ENCODE peak calls at places on chromosomes 4 and X, in five cellular contexts. One of them, this sample, is unnamed.

GRCh38 chrX:1400731-1401471 is 9.0 kb upstream of the SLC25A6 start:
- DNase-seq in upper lobe of right lung: peak; percentile 27
- DNase-seq in colonic mucosa: no peak
- DNase-seq in CD8-positive, alpha-beta T cell: no peak
- DNase-seq in mucosa of descending colon: no peak
- DNase-seq in this sample: peak; percentile 52

GRCh38 chrX:153377727-153378126 is 23.4 kb downstream of the PNMA6E start:
- DNase-seq in upper lobe of right lung: no peak
- DNase-seq in CD8-positive, alpha-beta T cell: no peak
- DNase-seq in mucosa of descending colon: no peak
- DNase-seq in colonic mucosa: no peak
- DNase-seq in this sample: no peak

GRCh38 chrX:44314259-44314734 is 29.2 kb downstream of the EFHC2 start:
- DNase-seq in colonic mucosa: peak; percentile 31
- DNase-seq in mucosa of descending colon: peak; percentile 11
- DNase-seq in CD8-positive, alpha-beta T cell: no peak
- DNase-seq in upper lobe of right lung: no peak
- DNase-seq in this sample: peak; percentile 79

GRCh38 chr4:147326581-147326980 is 154.3 kb upstream of the EDNRA start:
- DNase-seq in mucosa of descending colon: no peak
- DNase-seq in colonic mucosa: no peak
- DNase-seq in upper lobe of right lung: no peak
- DNase-seq in CD8-positive, alpha-beta T cell: no peak
- DNase-seq in this sample: no peak

GRCh38 chrX:154478728-154479622 is at the start of gene LAGE3:
- DNase-seq in CD8-positive, alpha-beta T cell: peak; percentile 98
- DNase-seq in mucosa of descending colon: peak; percentile 94
- DNase-seq in colonic mucosa: peak; percentile 96
- DNase-seq in upper lobe of right lung: peak; percentile 96
- DNase-seq in this sample: peak; percentile 97

GRCh38 chrX:153708415-153708814 is 15.8 kb downstream of the BCAP31 start:
- DNase-seq in upper lobe of right lung: peak; percentile 78
- DNase-seq in mucosa of descending colon: peak; percentile 78
- DNase-seq in CD8-positive, alpha-beta T cell: no peak
- DNase-seq in colonic mucosa: peak; percentile 83
- DNase-seq in this sample: peak; percentile 81

GRCh38 chr4:87410669-87411068 is 11.7 kb upstream of the NUDT9 start:
- DNase-seq in mucosa of descending colon: no peak
- DNase-seq in upper lobe of right lung: no peak
- DNase-seq in colonic mucosa: no peak
- DNase-seq in CD8-positive, alpha-beta T cell: no peak
- DNase-seq in this sample: no peak

GRCh38 chr4:80385397-80386280 is 50.1 kb downstream of the CFAP299 start:
- DNase-seq in upper lobe of right lung: peak; percentile 56
- DNase-seq in mucosa of descending colon: no peak
- DNase-seq in CD8-positive, alpha-beta T cell: no peak
- DNase-seq in colonic mucosa: no peak
- DNase-seq in this sample: no peak

GRCh38 chr4:40530961-40531635 is 98.6 kb downstream of the RBM47 start:
- DNase-seq in upper lobe of right lung: no peak
- DNase-seq in colonic mucosa: peak; percentile 89
- DNase-seq in mucosa of descending colon: peak; percentile 84
- DNase-seq in CD8-positive, alpha-beta T cell: no peak
- DNase-seq in this sample: no peak

GRCh38 chr4:189178125-189178746 is 762.4 kb upstream of the FRG1 start:
- DNase-seq in upper lobe of right lung: no peak
- DNase-seq in colonic mucosa: no peak
- DNase-seq in mucosa of descending colon: no peak
- DNase-seq in CD8-positive, alpha-beta T cell: no peak
- DNase-seq in this sample: no peak
- H3K9me3 ChIP-seq in upper lobe of right lung: no peaks in the 10 kb centered on the region
- H3K9me3 ChIP-seq in colonic mucosa: no peaks in the 10 kb centered on the region
- H3K9me3 ChIP-seq in mucosa of descending colon: no peaks in the 10 kb centered on the region
- H3K9me3 ChIP-seq in CD8-positive, alpha-beta T cell: no peaks in the 10 kb centered on the region
- H3K9me3 ChIP-seq in this sample: no peaks in the 10 kb centered on the region

GRCh38 chr4:143393195-143393594 is 56.5 kb downstream of the GAB1 start:
- DNase-seq in mucosa of descending colon: no peak
- DNase-seq in upper lobe of right lung: no peak
- DNase-seq in CD8-positive, alpha-beta T cell: no peak
- DNase-seq in colonic mucosa: no peak
- DNase-seq in this sample: no peak
- H3K4me3 ChIP-seq in mucosa of descending colon: no peak overlapping the region
- H3K4me3 ChIP-seq in upper lobe of right lung: no peak overlapping the region
- H3K4me3 ChIP-seq in CD8-positive, alpha-beta T cell: no peak overlapping the region
- H3K4me3 ChIP-seq in colonic mucosa: no peak overlapping the region
- H3K4me3 ChIP-seq in this sample: no peak overlapping the region

DNA sequence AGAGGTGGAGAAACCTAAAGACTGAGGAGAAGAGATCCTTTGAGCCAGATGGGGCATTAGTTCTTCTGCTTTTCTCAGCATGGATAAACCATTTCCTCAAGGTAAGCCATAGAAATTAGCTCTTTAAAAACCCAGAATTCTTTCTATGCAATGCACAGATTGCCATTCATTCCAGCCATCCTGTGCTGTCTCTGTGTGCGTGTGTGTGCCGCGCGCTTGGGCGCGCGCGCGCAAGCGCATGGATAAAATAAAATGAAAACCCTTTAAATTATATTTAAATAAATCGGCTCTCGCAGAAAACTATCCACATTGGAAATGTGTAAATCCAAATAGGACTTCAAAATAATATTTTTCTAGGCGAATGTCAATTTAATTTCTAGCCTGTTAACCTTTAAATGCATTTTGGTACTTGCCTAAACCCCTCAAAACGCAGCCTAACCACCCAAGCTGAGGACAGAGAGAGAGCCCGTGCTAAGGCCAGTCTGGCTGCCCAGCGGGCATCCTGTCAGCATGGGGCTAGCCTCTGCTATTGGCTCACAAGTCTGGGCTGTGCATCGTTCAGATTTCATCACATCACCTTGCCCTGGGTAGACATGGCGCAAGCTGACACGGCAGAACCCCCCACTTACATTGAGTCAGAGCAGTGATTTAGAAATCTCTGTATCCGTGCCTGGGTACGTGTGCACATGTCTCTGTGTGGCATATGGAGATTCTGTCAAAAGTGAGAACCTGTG is 112.9 kb upstream of the VAMP7 start:
- DNase-seq in CD8-positive, alpha-beta T cell: no peak
- DNase-seq in upper lobe of right lung: no peak
- DNase-seq in mucosa of descending colon: no peak
- DNase-seq in colonic mucosa: no peak
- DNase-seq in this sample: peak; percentile 54
- H3K9me3 ChIP-seq in CD8-positive, alpha-beta T cell: no peaks in the 10 kb centered on the region
- H3K9me3 ChIP-seq in upper lobe of right lung: no peaks in the 10 kb centered on the region
- H3K9me3 ChIP-seq in mucosa of descending colon: no peaks in the 10 kb centered on the region
- H3K9me3 ChIP-seq in colonic mucosa: no peaks in the 10 kb centered on the region
- H3K9me3 ChIP-seq in this sample: no peaks in the 10 kb centered on the region

DNA sequence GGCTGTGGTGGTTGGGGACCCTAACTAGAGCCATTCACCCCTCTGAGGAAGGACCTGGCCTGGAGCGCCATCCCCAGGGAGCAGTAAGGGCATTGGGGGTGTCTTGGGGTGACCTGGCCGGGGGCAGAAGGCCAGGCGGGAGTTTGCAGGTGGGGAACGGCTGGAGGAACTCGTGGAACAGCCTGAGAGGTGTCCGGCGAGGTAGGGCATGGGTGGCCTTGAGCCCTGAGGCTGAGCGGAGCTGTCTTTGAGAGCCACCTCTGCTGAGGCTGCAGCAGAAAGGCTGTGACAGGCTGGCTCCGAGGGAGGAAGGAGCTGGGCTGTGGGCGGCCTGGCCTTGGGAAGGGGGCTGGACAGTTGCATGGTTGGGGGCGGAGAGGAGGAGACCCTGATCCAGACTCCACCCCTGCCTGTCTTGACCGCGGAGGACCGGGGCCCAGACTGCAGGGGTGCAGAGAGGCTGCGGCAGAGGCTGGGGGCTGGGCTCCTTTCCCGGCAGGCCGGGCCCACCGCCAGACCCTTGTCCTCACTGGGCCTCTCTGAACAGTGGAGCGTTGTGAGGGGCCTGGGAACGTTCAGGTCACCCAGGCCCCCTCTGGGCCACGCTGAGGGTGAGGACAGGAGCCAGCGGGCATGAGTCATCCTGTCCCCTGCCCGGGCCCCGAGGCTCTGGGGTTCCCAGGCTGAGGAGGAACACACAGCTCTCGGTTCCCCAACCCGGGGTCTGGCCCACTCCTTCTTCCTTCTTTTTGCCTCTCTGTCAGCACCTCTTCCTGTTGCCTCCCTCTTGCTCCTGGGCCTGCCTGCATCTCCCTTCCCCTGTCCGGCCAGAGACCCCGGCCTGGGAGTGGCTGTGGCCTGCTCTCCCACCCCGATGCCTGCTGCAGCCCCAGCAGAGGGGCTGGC is 8.1 kb downstream of the SH3BP2 start:
- DNase-seq in CD8-positive, alpha-beta T cell: no peak
- DNase-seq in upper lobe of right lung: peak; percentile 90
- DNase-seq in colonic mucosa: peak; percentile 56
- DNase-seq in mucosa of descending colon: peak; percentile 48
- DNase-seq in this sample: peak; percentile 95
- H3K4me3 ChIP-seq in CD8-positive, alpha-beta T cell: no peak overlapping the region
- H3K4me3 ChIP-seq in upper lobe of right lung: peak overlapping the region; percentile 43
- H3K4me3 ChIP-seq in colonic mucosa: no peak overlapping the region
- H3K4me3 ChIP-seq in mucosa of descending colon: no peak overlapping the region
- H3K4me3 ChIP-seq in this sample: peak overlapping the region; percentile 37

DNA sequence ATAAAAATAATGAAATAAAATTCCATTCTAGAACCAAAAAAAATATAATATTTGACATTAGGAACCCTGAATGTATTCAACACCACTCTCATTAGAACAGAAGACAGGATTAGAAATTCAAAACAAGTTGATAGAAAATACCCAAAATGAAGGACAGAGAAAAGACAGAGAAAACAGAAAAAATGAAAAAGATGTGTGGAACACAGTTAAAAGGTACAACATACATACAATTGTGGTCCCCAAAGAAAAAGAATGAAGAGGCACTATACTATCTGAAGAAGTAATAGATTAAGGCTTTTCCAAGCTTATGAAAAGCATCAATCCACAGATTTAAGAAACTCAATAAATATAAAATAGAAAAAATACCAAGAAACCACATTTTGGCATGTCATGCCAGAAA is 16.4 kb downstream of the ANKRD50 start:
- DNase-seq in mucosa of descending colon: no peak
- DNase-seq in colonic mucosa: no peak
- DNase-seq in CD8-positive, alpha-beta T cell: no peak
- DNase-seq in upper lobe of right lung: no peak
- DNase-seq in this sample: no peak
- H3K9me3 ChIP-seq in mucosa of descending colon: peaks cover 6% of the 10 kb centered on the region
- H3K9me3 ChIP-seq in colonic mucosa: no peaks in the 10 kb centered on the region
- H3K9me3 ChIP-seq in CD8-positive, alpha-beta T cell: no peaks in the 10 kb centered on the region
- H3K9me3 ChIP-seq in upper lobe of right lung: no peaks in the 10 kb centered on the region
- H3K9me3 ChIP-seq in this sample: peaks cover 16% of the 10 kb centered on the region

GRCh38 chr4:2812600-2812932 is 19.7 kb downstream of the SH3BP2 start:
- DNase-seq in upper lobe of right lung: no peak
- DNase-seq in CD8-positive, alpha-beta T cell: no peak
- DNase-seq in colonic mucosa: no peak
- DNase-seq in mucosa of descending colon: no peak
- DNase-seq in this sample: no peak
- H3K4me3 ChIP-seq in upper lobe of right lung: peak overlapping the region; percentile 62
- H3K4me3 ChIP-seq in CD8-positive, alpha-beta T cell: peak overlapping the region; percentile 85
- H3K4me3 ChIP-seq in colonic mucosa: peak overlapping the region; percentile 24
- H3K4me3 ChIP-seq in mucosa of descending colon: no peak overlapping the region
- H3K4me3 ChIP-seq in this sample: peak overlapping the region; percentile 87

DNA sequence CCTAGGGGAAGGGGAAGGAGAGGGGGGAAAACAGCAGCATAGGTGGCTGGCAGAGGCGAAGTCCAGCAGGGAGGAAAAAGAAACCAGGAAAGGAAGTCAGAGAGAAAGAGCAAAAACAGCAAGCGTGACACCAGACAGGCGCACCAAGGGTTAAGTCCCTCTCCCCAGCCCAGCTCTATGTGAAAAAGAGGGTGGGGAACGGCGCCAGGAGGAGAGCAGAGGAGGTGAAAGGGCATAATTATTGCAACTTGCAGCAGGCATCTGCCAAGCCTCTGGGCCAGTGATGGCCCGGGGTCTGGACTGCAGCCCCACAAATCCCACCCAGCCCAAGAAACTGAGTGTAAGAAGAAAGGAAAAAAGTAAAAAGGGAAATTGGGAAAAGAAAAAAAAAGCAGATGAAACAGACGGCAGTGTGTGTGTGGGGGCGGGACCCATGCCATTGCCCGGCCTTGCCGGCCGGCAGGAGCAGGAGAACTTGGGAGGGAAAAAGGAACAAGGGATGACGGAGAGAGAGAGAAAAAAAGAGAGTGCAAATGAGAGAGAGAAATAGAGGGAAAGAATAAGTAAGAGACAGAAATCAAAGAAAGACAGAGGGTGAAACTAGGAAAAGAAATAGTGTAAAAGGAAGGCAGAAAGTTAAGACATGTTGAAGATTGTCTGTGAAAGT is 14.1 kb upstream of the RHOXF2 start:
- DNase-seq in CD8-positive, alpha-beta T cell: no peak
- DNase-seq in mucosa of descending colon: no peak
- DNase-seq in colonic mucosa: no peak
- DNase-seq in upper lobe of right lung: no peak
- DNase-seq in this sample: no peak
- H3K9me3 ChIP-seq in CD8-positive, alpha-beta T cell: no peaks in the 10 kb centered on the region
- H3K9me3 ChIP-seq in mucosa of descending colon: no peaks in the 10 kb centered on the region
- H3K9me3 ChIP-seq in colonic mucosa: no peaks in the 10 kb centered on the region
- H3K9me3 ChIP-seq in upper lobe of right lung: no peaks in the 10 kb centered on the region
- H3K9me3 ChIP-seq in this sample: peaks cover 16% of the 10 kb centered on the region

GRCh38 chrX:147403075-147403474 is 508.6 kb upstream of the FMR1 start:
- DNase-seq in CD8-positive, alpha-beta T cell: no peak
- DNase-seq in colonic mucosa: no peak
- DNase-seq in mucosa of descending colon: no peak
- DNase-seq in upper lobe of right lung: no peak
- DNase-seq in this sample: no peak
- H3K4me3 ChIP-seq in CD8-positive, alpha-beta T cell: no peak overlapping the region
- H3K4me3 ChIP-seq in colonic mucosa: no peak overlapping the region
- H3K4me3 ChIP-seq in mucosa of descending colon: no peak overlapping the region
- H3K4me3 ChIP-seq in upper lobe of right lung: no peak overlapping the region
- H3K4me3 ChIP-seq in this sample: no peak overlapping the region

DNA sequence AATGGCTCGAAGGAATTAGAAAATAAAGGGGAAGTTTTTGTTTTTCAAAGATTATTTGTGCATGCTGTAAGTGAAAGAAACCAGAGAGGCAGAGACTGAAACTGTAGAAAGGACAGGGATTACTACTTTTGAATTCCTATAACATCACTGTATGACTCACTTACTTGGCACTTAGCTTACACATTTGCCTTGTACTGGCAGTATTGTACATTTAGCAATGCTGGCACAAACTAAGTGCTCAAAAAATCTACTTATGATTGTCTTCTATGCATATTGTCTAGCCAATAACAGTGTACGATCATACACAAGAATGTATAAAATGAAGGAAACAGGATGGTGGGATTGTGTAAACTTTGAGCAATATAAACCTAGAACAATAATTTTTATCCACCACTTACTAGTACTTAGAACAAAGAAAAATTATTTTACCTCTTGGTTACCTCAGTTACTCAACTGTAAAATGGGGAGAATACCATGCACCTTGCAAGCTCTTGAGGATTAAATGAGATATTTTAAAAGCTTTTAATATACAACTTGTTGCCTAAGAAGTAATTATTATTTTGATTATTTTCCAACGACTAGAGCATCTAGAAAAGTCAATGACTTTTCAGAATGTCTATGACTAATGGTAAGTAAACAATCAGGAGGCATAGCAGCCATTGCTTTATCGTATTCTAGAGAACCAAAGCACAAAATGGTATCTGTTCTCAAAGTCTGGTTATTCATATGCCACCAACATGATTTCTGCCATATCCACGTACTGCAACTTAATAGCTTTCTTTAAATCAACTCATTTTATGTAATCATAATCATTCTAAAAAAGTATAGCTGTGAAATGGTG is 4.7 kb downstream of the FAM120C start:
- DNase-seq in mucosa of descending colon: no peak
- DNase-seq in colonic mucosa: no peak
- DNase-seq in CD8-positive, alpha-beta T cell: no peak
- DNase-seq in upper lobe of right lung: no peak
- DNase-seq in this sample: no peak
- H3K9me3 ChIP-seq in mucosa of descending colon: no peaks in the 10 kb centered on the region
- H3K9me3 ChIP-seq in colonic mucosa: no peaks in the 10 kb centered on the region
- H3K9me3 ChIP-seq in CD8-positive, alpha-beta T cell: no peaks in the 10 kb centered on the region
- H3K9me3 ChIP-seq in upper lobe of right lung: no peaks in the 10 kb centered on the region
- H3K9me3 ChIP-seq in this sample: no peaks in the 10 kb centered on the region

GRCh38 chrX:49165901-49166881 is 3.6 kb downstream of the MAGIX start:
- DNase-seq in colonic mucosa: peak; percentile 86
- DNase-seq in upper lobe of right lung: peak; percentile 87
- DNase-seq in mucosa of descending colon: peak; percentile 84
- DNase-seq in CD8-positive, alpha-beta T cell: peak; percentile 74
- DNase-seq in this sample: peak; percentile 94
- H3K4me3 ChIP-seq in colonic mucosa: peak overlapping the region; percentile 25
- H3K4me3 ChIP-seq in upper lobe of right lung: peak overlapping the region; percentile 40
- H3K4me3 ChIP-seq in mucosa of descending colon: no peak overlapping the region
- H3K4me3 ChIP-seq in CD8-positive, alpha-beta T cell: peak overlapping the region; percentile 55
- H3K4me3 ChIP-seq in this sample: peak overlapping the region; percentile 39

This sample was measured in spleen.